ENCODE peak calls at places on chromosome 10, in five cellular contexts. D is brain microvascular endothelial cell; O is fibroblast of lung; K is CD8-positive, alpha-beta memory T cell; W is HCT116. X is an unnamed sample.

GRCh38 chr10:124168991-124169826 is 75.8 kb upstream of the CHST15 start:
- DNase-seq in D (no peak), O (no peak), K (no peak), W (no peak), X (no peak)

GRCh38 chr10:104076743-104077160 is 8.9 kb downstream of the COL17A1 start:
- DNase-seq in D (peak; percentile 76), O (peak; percentile 53), K (no peak), W (no peak), X (no peak)

GRCh38 chr10:133458021-133458709 is 4.4 kb downstream of the SCART1 start:
- DNase-seq in D (no peak), O (no peak), K (no peak), W (no peak), X (no peak)

GRCh38 chr10:131667047-131667446 is 233.8 kb upstream of the PPP2R2D start:
- DNase-seq in D (no peak), O (no peak), K (no peak), W (no peak), X (no peak)

GRCh38 chr10:124614003-124614659 is 130.0 kb downstream of the FAM53B start:
- DNase-seq in D (no peak), O (no peak), K (no peak), W (no peak), X (no peak)

GRCh38 chr10:76977046-76977445 is 660.6 kb downstream of the KCNMA1 start:
- DNase-seq in D (no peak), O (no peak), K (no peak), W (no peak), X (no peak)

GRCh38 chr10:35359056-35359455 is 22.7 kb downstream of the CCNY start:
- DNase-seq in D (no peak), O (no peak), K (no peak), W (no peak), X (no peak)

GRCh38 chr10:132055616-132056015 is 10.1 kb upstream of the JAKMIP3 start:
- DNase-seq in D (no peak), O (no peak), K (no peak), W (no peak), X (no peak)

GRCh38 chr10:43078986-43079273 is 2.1 kb downstream of the RET start:
- DNase-seq in D (peak; percentile 9), O (no peak), K (no peak), W (no peak), X (no peak)

GRCh38 chr10:103772096-103772845 is 83.1 kb downstream of the SH3PXD2A start:
- DNase-seq in D (peak; percentile 69), O (peak; percentile 99), K (peak; percentile 67), W (peak; percentile 62), X (peak; percentile 61)

GRCh38 chr10:8146650-8147049 is 92.2 kb downstream of the GATA3 start:
- DNase-seq in D (no peak), O (no peak), K (no peak), W (peak; percentile 6), X (no peak)

GRCh38 chr10:88680958-88681357 is 16.7 kb downstream of the LIPF start:
- DNase-seq in D (no peak), O (no peak), K (no peak), W (no peak), X (no peak)

GRCh38 chr10:5538892-5539651 is 14.3 kb downstream of the CALML3 start:
- DNase-seq in D (no peak), O (no peak), K (no peak), W (no peak), X (no peak)
- H3K27ac ChIP-seq in D (no peak overlapping the region), O (no peak overlapping the region), K (peak overlapping the region; percentile 1), W (no peak overlapping the region), X (no peak overlapping the region)

DNA sequence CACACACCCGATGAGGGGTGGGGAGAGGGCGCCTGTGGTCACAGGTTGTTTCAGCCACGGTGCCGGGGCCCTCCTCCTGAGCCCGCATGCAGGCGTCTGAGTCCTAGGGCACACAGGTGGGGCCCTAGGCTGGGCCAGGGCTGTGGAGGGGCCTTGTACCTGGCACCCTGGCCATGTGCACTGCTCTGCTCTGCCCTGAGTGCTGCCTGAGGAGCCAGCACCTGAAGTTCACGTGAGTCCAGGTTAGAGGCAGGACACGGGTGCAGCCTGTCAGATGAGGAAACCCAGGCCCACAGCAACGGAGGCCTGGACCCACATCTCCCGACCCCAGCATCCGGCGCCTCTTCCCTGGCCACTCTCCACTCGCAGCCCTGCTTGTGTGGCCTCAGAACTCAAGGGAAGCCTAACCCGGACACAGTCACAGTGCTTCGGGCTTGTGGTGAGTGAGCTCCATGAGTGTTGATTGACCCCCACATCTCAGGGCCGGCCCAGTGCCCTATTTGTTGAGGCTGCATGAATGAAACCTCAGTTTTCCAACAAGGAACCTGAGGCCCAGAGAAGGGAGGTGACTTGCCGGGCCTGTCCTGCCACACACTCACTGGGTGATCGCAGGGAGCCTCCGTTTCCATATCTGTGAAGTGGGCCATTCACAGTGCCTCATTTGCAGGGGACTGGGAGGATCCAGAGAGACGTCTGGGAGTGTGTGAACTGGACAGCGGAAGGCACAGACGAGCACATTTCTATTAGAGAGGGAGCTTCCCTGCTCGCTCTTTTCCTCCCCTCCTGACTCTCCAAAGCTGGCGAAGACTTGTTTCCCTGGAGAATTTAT is 39.6 kb downstream of the PPIF start:
- DNase-seq in D (no peak), O (no peak), K (peak; percentile 30), W (no peak), X (no peak)
- H3K36me3 ChIP-seq in D (peaks cover 7% of the 10 kb centered on the region), O (peaks cover 26% of the 10 kb centered on the region), K (no peaks in the 10 kb centered on the region), W (no peaks in the 10 kb centered on the region), X (no peaks in the 10 kb centered on the region)

GRCh38 chr10:19654576-19654975 is 161.7 kb upstream of the PLXDC2 start:
- DNase-seq in D (peak; percentile 76), O (peak; percentile 58), K (no peak), W (no peak), X (no peak)
- H3K27ac ChIP-seq in D (peak overlapping the region; percentile 58), O (peak overlapping the region; percentile 46), K (no peak overlapping the region), W (no peak overlapping the region), X (no peak overlapping the region)

DNA sequence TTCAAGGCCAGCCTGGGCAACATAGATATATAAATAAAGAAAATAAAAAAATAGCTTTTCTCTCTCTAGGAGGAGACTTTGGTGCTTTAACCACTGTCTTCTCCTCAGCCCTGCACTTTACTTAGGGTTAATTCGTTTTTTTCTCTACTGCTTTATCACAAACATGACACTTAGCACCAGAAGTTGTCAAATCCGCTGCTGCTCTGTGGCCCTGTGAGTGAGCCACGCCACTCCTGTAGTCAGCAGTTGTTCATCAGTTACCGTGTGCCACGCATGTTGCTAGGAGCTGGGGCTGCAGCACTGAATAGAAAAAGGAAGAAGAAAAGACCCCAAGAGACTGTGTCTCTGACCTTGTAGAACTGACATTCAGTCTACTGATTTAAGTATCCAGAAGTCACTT is 232.6 kb downstream of the CELF2 start:
- DNase-seq in D (no peak), O (no peak), K (no peak), W (no peak), X (no peak)
- H3K36me3 ChIP-seq in D (no peaks in the 10 kb centered on the region), O (no peaks in the 10 kb centered on the region), K (peaks cover 45% of the 10 kb centered on the region), W (no peaks in the 10 kb centered on the region), X (peaks cover 92% of the 10 kb centered on the region)

DNA sequence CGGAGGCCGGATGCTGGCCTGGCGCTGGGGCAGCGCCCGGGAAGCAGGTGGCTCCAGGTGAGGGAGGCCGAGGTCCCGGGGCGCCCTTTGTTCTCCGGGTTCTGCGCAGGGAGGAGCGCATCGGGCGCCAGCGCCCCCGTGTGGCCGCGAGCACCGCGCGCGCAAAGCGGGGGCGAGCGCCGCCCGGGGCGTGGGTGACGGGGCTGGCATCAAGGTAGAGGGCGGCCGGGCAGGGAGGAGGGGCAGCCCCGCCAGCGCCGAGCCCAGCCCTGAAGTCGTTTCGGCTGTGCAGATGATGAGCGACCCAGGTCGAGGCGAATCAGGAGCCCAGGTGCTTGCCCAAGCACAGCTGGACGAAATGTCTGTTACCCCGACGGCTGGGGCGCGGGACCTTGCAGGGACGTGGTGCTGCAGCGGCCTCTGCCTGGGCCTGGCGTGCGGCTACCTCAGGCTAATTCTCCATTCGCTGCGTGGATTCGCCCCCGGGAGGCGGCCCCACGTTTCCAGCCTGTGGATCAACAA is 10.5 kb upstream of the FGFR2 start:
- DNase-seq in D (no peak), O (no peak), K (no peak), W (peak; percentile 43), X (no peak)
- H3K27ac ChIP-seq in D (no peak overlapping the region), O (no peak overlapping the region), K (no peak overlapping the region), W (no peak overlapping the region), X (no peak overlapping the region)

GRCh38 chr10:13187135-13187534 is 25.8 kb downstream of the MCM10 start:
- DNase-seq in D (no peak), O (no peak), K (no peak), W (no peak), X (no peak)

GRCh38 chr10:13188593-13188992 is 27.2 kb downstream of the MCM10 start:
- DNase-seq in D (no peak), O (no peak), K (no peak), W (no peak), X (no peak)

GRCh38 chr10:13191362-13191761 is 30.0 kb downstream of the MCM10 start:
- DNase-seq in D (no peak), O (no peak), K (no peak), W (no peak), X (no peak)

GRCh38 chr10:13193637-13194036 is 32.3 kb downstream of the MCM10 start:
- DNase-seq in D (no peak), O (no peak), K (no peak), W (no peak), X (no peak)

DNA sequence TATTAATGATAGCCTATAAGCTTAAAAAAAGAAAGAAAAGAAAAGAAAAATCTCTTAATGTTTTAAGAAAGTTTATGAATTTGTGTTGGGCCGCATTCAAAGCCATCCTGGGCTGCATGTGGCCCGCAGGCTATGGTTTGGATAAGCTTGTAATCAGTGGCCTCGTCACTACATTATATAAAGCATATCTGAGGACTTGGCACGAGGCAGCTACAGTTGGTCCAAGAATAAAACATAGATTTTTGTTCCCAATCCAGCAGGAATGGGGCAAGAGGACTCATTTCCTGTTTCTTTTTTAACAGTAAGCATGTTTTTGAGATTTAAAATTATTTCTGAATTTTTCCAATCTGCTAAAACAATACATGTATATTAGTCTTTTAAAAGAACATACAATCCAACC is 28.6 kb downstream of the MCM10 start:
- DNase-seq in D (no peak), O (peak; percentile 48), K (no peak), W (no peak), X (no peak)
- H3K36me3 ChIP-seq in D (no peaks in the 10 kb centered on the region), O (peaks cover 2% of the 10 kb centered on the region), K (no peaks in the 10 kb centered on the region), W (peaks cover 70% of the 10 kb centered on the region), X (no peaks in the 10 kb centered on the region)

GRCh38 chr10:67506757-67507091 is 189.3 kb downstream of the CTNNA3 start:
- DNase-seq in D (no peak), O (no peak), K (no peak), W (no peak), X (no peak)
- H3K27ac ChIP-seq in D (no peak overlapping the region), O (no peak overlapping the region), K (no peak overlapping the region), W (no peak overlapping the region), X (no peak overlapping the region)

GRCh38 chr10:127017406-127018297 is 112.4 kb downstream of the DOCK1 start:
- DNase-seq in D (no peak), O (no peak), K (no peak), W (no peak), X (no peak)

GRCh38 chr10:127018298-127018650 is 113.0 kb downstream of the DOCK1 start:
- DNase-seq in D (no peak), O (no peak), K (no peak), W (no peak), X (no peak)

GRCh38 chr10:127018766-127019165 is 113.5 kb downstream of the DOCK1 start:
- DNase-seq in D (no peak), O (no peak), K (no peak), W (no peak), X (no peak)

GRCh38 chr10:127021771-127022170 is 116.5 kb downstream of the DOCK1 start:
- DNase-seq in D (no peak), O (no peak), K (no peak), W (no peak), X (no peak)

GRCh38 chr10:127020260-127020659 is 115.0 kb downstream of the DOCK1 start:
- DNase-seq in D (no peak), O (no peak), K (no peak), W (no peak), X (no peak)
- H3K36me3 ChIP-seq in D (peaks cover 22% of the 10 kb centered on the region), O (peaks cover 2% of the 10 kb centered on the region), K (no peaks in the 10 kb centered on the region), W (peaks cover 10% of the 10 kb centered on the region), X (no peaks in the 10 kb centered on the region)

GRCh38 chr10:17637869-17638268 is 6.1 kb upstream of the STAM start:
- DNase-seq in D (no peak), O (no peak), K (no peak), W (no peak), X (no peak)
- H3K27ac ChIP-seq in D (no peak overlapping the region), O (no peak overlapping the region), K (no peak overlapping the region), W (no peak overlapping the region), X (no peak overlapping the region)